ENCODE peak calls at places on chromosomes 3 and 15, in six cellular contexts. U is cardiac muscle cell; Q is CD8-positive, alpha-beta T cell; F is astrocyte; X is body of pancreas; J is kidney. B is an unnamed sample.

GRCh38 chr3:14678015-14678503 is 3.1 kb downstream of the C3orf20 start:
- DNase-seq in J (no peak), X (peak; percentile 18), U (peak; percentile 5), Q (no peak), F (no peak), B (no peak)

GRCh38 chr3:178001670-178002101 is 534.5 kb upstream of the KCNMB2 start:
- DNase-seq in J (no peak), X (no peak), F (no peak), Q (no peak), U (no peak), B (no peak)

GRCh38 chr3:100413619-100414018 is 12.3 kb downstream of the LNP1 start:
- DNase-seq in Q (no peak), F (no peak), J (no peak), U (no peak), X (no peak), B (no peak)

GRCh38 chr3:187741403-187742350 is 3.6 kb downstream of the BCL6 start:
- DNase-seq in X (peak; percentile 76), Q (peak; percentile 48), F (peak; percentile 71), J (peak; percentile 88), U (peak; percentile 72), B (peak; percentile 72)

GRCh38 chr3:13850161-13850945 is 29.5 kb downstream of the WNT7A start:
- DNase-seq in U (peak; percentile 23), J (peak; percentile 90), X (peak; percentile 6), Q (no peak), F (peak; percentile 12), B (no peak)

GRCh38 chr3:123633530-123633929 is 48.7 kb upstream of the HACD2 start:
- DNase-seq in F (no peak), U (no peak), J (no peak), Q (no peak), X (no peak), B (no peak)

GRCh38 chr3:65833761-65834505 is 204.8 kb downstream of the MAGI1 start:
- DNase-seq in Q (no peak), X (no peak), U (no peak), J (no peak), F (peak; percentile 81), B (no peak)

GRCh38 chr3:27360113-27361078 is 8.8 kb downstream of the NEK10 start:
- DNase-seq in U (no peak), J (no peak), Q (no peak), X (peak; percentile 44), F (peak; percentile 3), B (peak; percentile 26)

GRCh38 chr3:29649815-29650547 is 369.1 kb downstream of the RBMS3 start:
- DNase-seq in Q (no peak), U (no peak), J (no peak), F (peak; percentile 28), X (peak; percentile 15), B (no peak)

DNA sequence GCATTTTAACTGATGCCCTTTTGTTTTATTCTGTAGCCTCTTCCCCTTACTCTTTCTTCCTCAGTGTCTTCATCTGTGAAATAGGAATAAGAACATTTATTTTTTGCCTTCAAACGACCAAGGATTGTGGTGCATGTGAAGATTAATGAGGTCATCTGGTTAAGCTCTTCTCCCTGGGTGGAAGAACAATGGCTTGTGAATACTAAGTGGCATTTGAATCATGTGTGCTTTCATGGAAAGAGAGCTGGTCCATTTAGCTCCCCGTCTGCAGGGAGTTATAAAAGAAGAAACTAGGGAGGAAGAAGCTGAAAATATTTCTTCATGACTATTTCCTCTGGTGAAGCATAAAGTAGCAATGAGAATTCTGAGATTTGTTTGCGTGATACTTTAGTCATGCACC is 374.1 kb downstream of the RBMS3 start:
- DNase-seq in X (no peak), U (no peak), F (peak; percentile 14), J (no peak), Q (no peak), B (no peak)
- H3K4me1 ChIP-seq in X (no peaks in the 10 kb centered on the region), U (no peaks in the 10 kb centered on the region), F (no peaks in the 10 kb centered on the region), J (no peaks in the 10 kb centered on the region), Q (no peaks in the 10 kb centered on the region), B (no peaks in the 10 kb centered on the region)

DNA sequence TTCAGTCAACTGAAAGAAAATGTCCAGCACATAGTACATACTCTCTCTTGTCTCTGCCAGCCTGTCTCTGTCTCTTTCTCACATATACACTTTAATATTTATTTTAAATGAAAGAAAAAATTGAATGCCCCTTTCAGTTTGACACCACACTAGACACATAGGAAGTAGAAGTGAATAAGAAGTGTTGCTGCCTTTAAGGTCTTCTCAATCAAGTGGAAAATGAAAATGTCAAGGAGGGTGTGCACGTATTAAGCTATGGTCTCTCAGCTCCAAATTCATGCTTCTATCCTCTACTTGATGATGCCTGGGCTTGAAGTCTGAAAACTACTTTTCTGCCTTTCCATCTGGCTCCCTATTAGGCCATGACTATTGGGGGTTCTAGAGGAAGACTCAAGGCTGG is 609.3 kb upstream of the GRM7 start:
- DNase-seq in F (no peak), Q (no peak), J (no peak), U (no peak), X (no peak), B (no peak)
- H3K9me3 ChIP-seq in F (no peaks in the 10 kb centered on the region), Q (no peaks in the 10 kb centered on the region), J (no peaks in the 10 kb centered on the region), U (no peaks in the 10 kb centered on the region), X (no peaks in the 10 kb centered on the region), B (no peaks in the 10 kb centered on the region)

DNA sequence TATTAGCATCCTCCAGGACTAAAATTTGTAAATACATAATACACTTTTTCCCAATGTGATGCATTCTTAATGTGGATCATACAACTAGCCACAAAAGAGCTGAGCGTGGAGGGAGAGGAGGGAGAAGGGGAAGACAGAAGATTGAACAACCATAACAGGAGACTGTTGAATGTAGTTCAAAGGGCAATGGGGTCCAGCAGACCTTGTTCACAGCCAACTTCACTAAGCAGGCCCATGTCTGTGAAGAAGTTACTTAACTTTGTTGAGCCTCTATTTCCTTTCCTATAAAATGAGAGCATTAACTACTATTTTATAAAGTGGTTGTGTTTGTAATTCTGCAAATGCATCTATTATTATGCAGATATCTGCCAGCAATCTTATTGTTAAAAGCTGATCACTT is 13.3 kb downstream of the NCEH1 start:
- DNase-seq in J (no peak), U (no peak), Q (no peak), F (no peak), X (no peak), B (no peak)
- H3K27ac ChIP-seq in J (no peak overlapping the region), U (no peak overlapping the region), Q (no peak overlapping the region), F (no peak overlapping the region), X (peak overlapping the region; percentile 17), B (peak overlapping the region; percentile 68)

DNA sequence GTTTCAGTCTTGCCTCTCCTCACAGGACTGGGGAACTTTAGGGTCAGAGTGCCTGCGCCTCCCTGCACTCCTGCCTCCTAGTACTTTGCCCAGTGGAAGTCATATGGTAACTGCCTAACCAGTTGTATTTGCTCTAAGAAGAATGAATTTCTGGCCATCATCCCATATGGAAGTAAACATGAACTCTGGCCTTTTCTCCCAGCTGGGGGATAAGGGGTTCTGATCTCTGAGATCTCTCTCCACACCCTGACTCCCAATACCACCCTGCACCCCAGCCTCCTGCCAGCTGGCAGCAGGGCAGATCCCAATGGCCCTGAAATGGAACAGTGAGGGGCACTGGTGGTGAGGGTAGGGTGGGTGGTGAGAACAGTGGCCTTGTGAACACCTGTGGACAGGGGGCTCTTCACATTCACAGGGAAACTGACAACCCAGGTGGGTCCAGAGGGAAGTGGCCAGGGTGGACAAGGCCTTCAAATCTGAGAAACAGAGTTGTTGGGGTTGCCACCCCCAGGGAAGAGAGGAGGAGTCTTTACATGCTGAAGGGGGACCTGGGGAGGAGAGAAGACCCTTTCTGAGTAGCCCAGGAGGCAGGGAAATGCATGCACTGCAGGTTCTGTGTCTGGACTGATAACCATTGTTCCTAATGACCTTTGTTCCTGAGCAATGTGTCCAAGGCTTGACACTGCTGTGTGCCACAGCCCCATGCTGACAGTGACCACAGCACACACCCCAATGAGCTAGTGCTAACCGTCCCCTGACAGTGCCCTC is 36.9 kb downstream of the RHCG start:
- DNase-seq in X (peak; percentile 52), J (peak; percentile 15), Q (no peak), F (no peak), U (no peak), B (no peak)
- H3K4me1 ChIP-seq in X (peaks cover 62% of the 10 kb centered on the region), J (no peaks in the 10 kb centered on the region), Q (no peaks in the 10 kb centered on the region), F (no peaks in the 10 kb centered on the region), U (no peaks in the 10 kb centered on the region), B (no peaks in the 10 kb centered on the region)

GRCh38 chr3:20760981-20761380 is 575.0 kb upstream of the SGO1 start:
- DNase-seq in F (peak; percentile 6), U (no peak), X (no peak), J (no peak), Q (no peak), B (no peak)
- H3K9me3 ChIP-seq in F (no peaks in the 10 kb centered on the region), U (no peaks in the 10 kb centered on the region), X (no peaks in the 10 kb centered on the region), J (no peaks in the 10 kb centered on the region), Q (no peaks in the 10 kb centered on the region), B (no peaks in the 10 kb centered on the region)

DNA sequence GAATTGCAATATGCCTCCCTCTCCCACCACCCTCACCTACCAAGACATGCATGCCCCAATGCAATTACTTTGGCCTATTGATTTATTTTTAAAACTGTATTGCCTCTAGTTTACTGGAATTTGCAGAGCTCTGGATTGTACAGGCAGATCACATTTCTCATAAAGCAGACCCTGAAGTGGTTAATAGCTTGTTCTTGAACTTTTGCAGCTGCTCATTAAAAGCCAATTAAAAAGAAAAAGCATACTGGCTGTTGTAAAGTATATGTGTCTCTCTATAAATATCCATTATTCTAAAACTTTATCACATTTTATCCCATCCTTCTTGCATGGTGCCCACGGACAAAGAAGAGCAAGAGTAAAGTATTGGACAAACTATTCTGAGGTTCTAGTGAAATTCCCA is 221.5 kb upstream of the TOPAZ1 start:
- DNase-seq in Q (no peak), J (no peak), U (no peak), X (no peak), F (no peak), B (no peak)
- H3K27ac ChIP-seq in Q (no peak overlapping the region), J (no peak overlapping the region), U (no peak overlapping the region), X (no peak overlapping the region), F (no peak overlapping the region), B (no peak overlapping the region)

DNA sequence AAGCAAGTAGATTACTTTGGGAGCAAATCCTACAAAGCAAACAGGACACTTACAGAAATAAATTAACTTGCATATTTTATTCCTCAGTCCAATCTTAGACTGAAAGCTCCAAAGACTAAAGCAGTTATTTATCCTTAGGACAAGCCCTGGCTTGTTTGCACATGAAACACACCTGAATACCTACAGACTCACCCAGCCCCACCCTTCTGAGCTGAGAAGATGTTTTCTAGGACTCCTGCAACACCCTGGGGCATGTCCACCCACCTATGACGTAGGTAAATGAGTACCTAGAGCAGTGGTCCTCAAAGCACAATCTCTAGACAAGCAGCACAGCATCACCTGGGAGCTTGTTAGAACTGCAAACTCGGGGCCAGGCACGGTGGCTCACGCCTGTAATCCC is 80.8 kb downstream of the ANXA2 start:
- DNase-seq in U (no peak), F (no peak), J (no peak), X (no peak), Q (no peak), B (no peak)
- H3K4me1 ChIP-seq in U (no peaks in the 10 kb centered on the region), F (no peaks in the 10 kb centered on the region), J (no peaks in the 10 kb centered on the region), X (no peaks in the 10 kb centered on the region), Q (no peaks in the 10 kb centered on the region), B (no peaks in the 10 kb centered on the region)

B was measured in stomach.